ENCODE peak calls at places on chromosomes 3 and 15, in eight cellular contexts. I is fibroblast of lung; L is OCI-LY7; M is colonic mucosa; Q is MM.1S; K is IMR-90; Y is HFF-Myc; H is CD8-positive, alpha-beta T cell. N is an unnamed sample.

GRCh38 chr15:24861014-24861690 is 93.6 kb upstream of the SNRPN start:
- DNase-seq in I (no peak), L (no peak), M (no peak), Q (no peak), K (peak; percentile 46), Y (no peak), H (no peak), N (no peak)

GRCh38 chr15:59846100-59846499 is 157.0 kb upstream of the BNIP2 start:
- DNase-seq in I (no peak), L (no peak), M (no peak), Q (no peak), K (no peak), Y (no peak), H (no peak), N (no peak)

GRCh38 chr3:181725830-181726229 is 14.1 kb downstream of the SOX2 start:
- DNase-seq in I (no peak), L (no peak), M (no peak), Q (no peak), K (no peak), Y (no peak), H (no peak), N (no peak)

GRCh38 chr3:150603888-150604319 is 783 bp downstream of the SELENOT start:
- DNase-seq in I (peak; percentile 19), L (no peak), M (peak; percentile 60), Q (peak; percentile 33), K (no peak), Y (no peak), H (no peak), N (no peak)

GRCh38 chr3:188174309-188175044 is 20.5 kb downstream of the LPP start:
- DNase-seq in I (no peak), L (peak; percentile 58), M (no peak), Q (no peak), K (no peak), Y (no peak), H (no peak), N (no peak)

GRCh38 chr3:127391436-127392145 is 103.7 kb upstream of the PRR20G start:
- DNase-seq in I (no peak), L (no peak), M (no peak), Q (no peak), K (no peak), Y (no peak), H (no peak), N (no peak)

GRCh38 chr15:67834249-67834592 is 5.6 kb downstream of the RNU6-1 start:
- DNase-seq in I (no peak), L (no peak), M (no peak), Q (no peak), K (no peak), Y (no peak), H (no peak), N (no peak)

GRCh38 chr3:112734171-112734570 is 93.2 kb upstream of the CCDC80 start:
- DNase-seq in I (no peak), L (no peak), M (no peak), Q (no peak), K (peak; percentile 61), Y (peak; percentile 20), H (no peak), N (no peak)

GRCh38 chr3:41075958-41076357 is 123.3 kb upstream of the CTNNB1 start:
- DNase-seq in I (no peak), L (no peak), M (no peak), Q (no peak), K (no peak), Y (no peak), H (no peak), N (no peak)

GRCh38 chr3:197333901-197334639 is 35.7 kb upstream of the DLG1 start:
- DNase-seq in I (no peak), L (no peak), M (no peak), Q (no peak), K (no peak), Y (no peak), H (no peak), N (no peak)

GRCh38 chr15:66721020-66721419 is 19.0 kb downstream of the SMAD6 start:
- DNase-seq in I (no peak), L (no peak), M (no peak), Q (no peak), K (no peak), Y (no peak), H (no peak), N (no peak)

GRCh38 chr3:31219131-31219843 is 313.4 kb upstream of the STT3B start:
- DNase-seq in I (no peak), L (no peak), M (no peak), Q (no peak), K (peak; percentile 15), Y (no peak), H (no peak), N (peak; percentile 37)

GRCh38 chr15:99704444-99704838 is 28.8 kb downstream of the LYSMD4 start:
- DNase-seq in I (peak; percentile 93), L (peak; percentile 86), M (peak; percentile 46), Q (peak; percentile 87), K (peak; percentile 90), Y (peak; percentile 87), H (no peak), N (no peak)

GRCh38 chr15:89781891-89782618 is 5.9 kb downstream of the MESP2 start:
- DNase-seq in I (peak; percentile 43), L (no peak), M (no peak), Q (peak; percentile 92), K (peak; percentile 57), Y (no peak), H (no peak), N (no peak)

GRCh38 chr3:63354160-63354559 is 76.1 kb downstream of the SYNPR start:
- DNase-seq in I (no peak), L (no peak), M (no peak), Q (no peak), K (no peak), Y (no peak), H (no peak), N (no peak)

GRCh38 chr3:142285057-142285666 is 59.8 kb upstream of the GK5 start:
- DNase-seq in I (no peak), L (no peak), M (no peak), Q (no peak), K (no peak), Y (no peak), H (no peak), N (no peak)

GRCh38 chr15:62928996-62929350 is 113.6 kb upstream of the TPM1 start:
- DNase-seq in I (peak; percentile 71), L (no peak), M (no peak), Q (no peak), K (peak; percentile 92), Y (no peak), H (no peak), N (no peak)

GRCh38 chr15:70142322-70143191 is 44.8 kb upstream of the TLE3 start:
- DNase-seq in I (peak; percentile 89), L (no peak), M (no peak), Q (no peak), K (peak; percentile 85), Y (no peak), H (no peak), N (no peak)

GRCh38 chr3:9897408-9898372 is 5.0 kb upstream of the IL17RE start:
- DNase-seq in I (peak; percentile 64), L (no peak), M (peak; percentile 77), Q (no peak), K (peak; percentile 41), Y (no peak), H (no peak), N (no peak)

GRCh38 chr15:92683511-92683834 is 27.9 kb upstream of the FAM174B start:
- DNase-seq in I (peak; percentile 44), L (no peak), M (peak; percentile 35), Q (no peak), K (no peak), Y (no peak), H (no peak), N (no peak)
- TF ChIP-seq CTCF in I (peak; percentile 49), L (peak; percentile 13), M (no peak), Q (peak; percentile 60), K (no peak), Y (no peak), H (no peak), N (peak; percentile 33)

DNA sequence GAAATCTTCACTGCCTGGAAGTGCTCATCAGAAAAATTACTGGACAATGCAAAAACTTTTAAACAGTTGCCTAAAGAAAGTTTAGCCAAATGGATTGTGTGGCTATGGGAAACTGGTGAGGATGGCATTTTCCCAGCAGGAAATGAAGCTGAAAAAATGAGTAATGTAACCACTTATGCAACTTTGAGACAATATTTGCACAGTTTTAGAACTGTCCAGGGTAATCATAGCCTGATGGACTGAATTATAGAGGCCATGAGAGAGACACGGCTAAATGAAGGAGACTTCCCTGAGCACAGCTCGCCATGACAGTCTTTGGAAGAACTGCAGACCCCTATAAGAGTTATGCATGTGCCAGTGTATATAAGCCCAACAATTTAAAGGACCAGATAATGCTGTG is 881.5 kb downstream of the VGLL3 start:
- DNase-seq in I (no peak), L (no peak), M (no peak), Q (no peak), K (no peak), Y (no peak), H (no peak), N (no peak)
- H3K4me3 ChIP-seq in I (no peak overlapping the region), L (no peak overlapping the region), M (no peak overlapping the region), Q (no peak overlapping the region), K (no peak overlapping the region), Y (no peak overlapping the region), H (no peak overlapping the region), N (no peak overlapping the region)

GRCh38 chr3:147843331-147843730 is 434.2 kb downstream of the ZIC1 start:
- DNase-seq in I (no peak), L (no peak), M (no peak), Q (no peak), K (peak; percentile 1), Y (no peak), H (no peak), N (no peak)

DNA sequence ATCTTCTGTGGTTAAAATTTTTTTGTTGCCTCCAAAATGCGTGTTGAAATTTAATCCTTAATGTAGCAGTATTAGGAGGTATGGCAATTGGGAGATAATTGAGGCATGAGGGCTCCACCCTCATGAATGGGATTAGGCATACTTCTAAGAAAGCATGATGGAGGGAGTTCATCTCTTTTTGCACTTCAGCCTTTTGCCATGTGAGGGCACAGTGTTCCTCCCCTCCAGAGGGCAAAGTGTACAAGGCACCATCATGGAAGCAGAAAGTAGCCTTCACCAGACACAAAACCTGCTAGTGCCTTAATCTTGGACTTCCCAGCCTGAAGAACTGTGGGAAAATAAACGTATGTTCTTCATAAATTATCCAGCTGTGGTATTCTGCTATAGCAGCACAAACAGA is 429.5 kb downstream of the ZIC1 start:
- DNase-seq in I (peak; percentile 5), L (no peak), M (no peak), Q (no peak), K (peak; percentile 24), Y (no peak), H (no peak), N (no peak)
- TF ChIP-seq CTCF in I (peak; percentile 18), L (peak; percentile 18), M (no peak), Q (no peak), K (peak; percentile 37), Y (peak; percentile 34), H (no peak), N (peak; percentile 32)

DNA sequence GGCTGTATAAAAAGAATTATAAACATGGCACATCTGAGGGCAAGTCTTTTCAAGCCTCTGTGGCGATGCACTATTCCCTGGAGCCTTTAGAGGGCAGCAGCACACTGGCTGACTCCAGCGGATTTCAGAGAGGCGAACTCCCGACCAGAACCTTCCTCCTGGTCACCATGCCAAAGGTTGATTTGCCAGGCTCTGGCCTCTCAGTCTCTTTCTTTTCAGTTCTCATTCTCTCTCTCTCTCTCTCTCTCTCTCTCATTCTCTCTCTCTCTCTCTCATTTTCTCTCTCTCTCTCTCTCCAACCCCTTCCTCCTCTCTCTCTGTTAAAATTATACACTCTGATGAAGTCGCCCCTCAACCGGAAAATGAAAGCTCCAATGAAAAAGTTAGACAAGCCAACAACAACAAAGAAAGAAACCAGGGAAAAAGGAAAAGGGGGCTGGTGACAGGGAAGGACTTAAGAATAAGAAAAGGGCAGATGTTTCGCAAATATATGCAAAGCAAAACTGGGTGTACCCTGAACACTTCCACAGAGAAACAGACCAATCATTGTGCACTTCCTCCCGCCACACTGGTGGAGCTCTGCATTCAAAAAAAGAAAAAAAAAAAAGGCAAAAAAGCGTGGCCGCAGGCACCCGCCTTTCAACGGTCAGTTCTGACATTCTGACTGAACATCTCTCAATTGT is 90.2 kb downstream of the TIGIT start:
- DNase-seq in I (peak; percentile 92), L (peak; percentile 71), M (peak; percentile 81), Q (peak; percentile 69), K (peak; percentile 81), Y (peak; percentile 76), H (peak; percentile 66), N (peak; percentile 38)
- H3K4me3 ChIP-seq in I (peak overlapping the region; percentile 50), L (peak overlapping the region; percentile 32), M (no peak overlapping the region), Q (peak overlapping the region; percentile 23), K (no peak overlapping the region), Y (peak overlapping the region; percentile 8), H (peak overlapping the region; percentile 30), N (peak overlapping the region; percentile 48)